ENCODE peak calls at places on chromosome 1, in five cellular contexts. One of them, this sample, is unnamed.

GRCh38 chr1:234961468-234962339 is 166.9 kb downstream of the TOMM20 start:
- DNase-seq in C1 segment of cervical spinal cord: no peak
- DNase-seq in fibroblast of pulmonary artery: peak
- DNase-seq in ELR: peak
- DNase-seq in neuronal stem cell: no peak
- DNase-seq in this sample: peak

GRCh38 chr1:111801071-111801850 is 45.6 kb downstream of the DDX20 start:
- DNase-seq in C1 segment of cervical spinal cord: no peak
- DNase-seq in ELR: no peak
- DNase-seq in neuronal stem cell: no peak
- DNase-seq in fibroblast of pulmonary artery: no peak
- DNase-seq in this sample: peak

GRCh38 chr1:26015358-26015757 is 6.2 kb upstream of the EXTL1 start:
- DNase-seq in neuronal stem cell: no peak
- DNase-seq in ELR: no peak
- DNase-seq in fibroblast of pulmonary artery: peak
- DNase-seq in C1 segment of cervical spinal cord: no peak
- DNase-seq in this sample: no peak

GRCh38 chr1:31577515-31578191 is 1.3 kb downstream of the TINAGL1 start:
- DNase-seq in fibroblast of pulmonary artery: peak
- DNase-seq in C1 segment of cervical spinal cord: no peak
- DNase-seq in neuronal stem cell: no peak
- DNase-seq in ELR: no peak
- DNase-seq in this sample: peak

GRCh38 chr1:46749403-46749802 is 30.5 kb upstream of the EFCAB14 start:
- DNase-seq in ELR: peak
- DNase-seq in fibroblast of pulmonary artery: no peak
- DNase-seq in neuronal stem cell: no peak
- DNase-seq in C1 segment of cervical spinal cord: no peak
- DNase-seq in this sample: no peak

GRCh38 chr1:53625049-53625448 is 113.9 kb downstream of the GLIS1 start:
- DNase-seq in fibroblast of pulmonary artery: peak
- DNase-seq in C1 segment of cervical spinal cord: no peak
- DNase-seq in ELR: peak
- DNase-seq in neuronal stem cell: no peak
- DNase-seq in this sample: no peak

GRCh38 chr1:8159470-8160024 is 133.4 kb upstream of the ERRFI1 start:
- DNase-seq in fibroblast of pulmonary artery: no peak
- DNase-seq in neuronal stem cell: no peak
- DNase-seq in C1 segment of cervical spinal cord: no peak
- DNase-seq in ELR: no peak
- DNase-seq in this sample: no peak

GRCh38 chr1:75438355-75438754 is 172.6 kb downstream of the SLC44A5 start:
- DNase-seq in neuronal stem cell: no peak
- DNase-seq in C1 segment of cervical spinal cord: no peak
- DNase-seq in ELR: no peak
- DNase-seq in fibroblast of pulmonary artery: no peak
- DNase-seq in this sample: no peak

GRCh38 chr1:164823486-164824279 is 264.7 kb downstream of the PBX1 start:
- DNase-seq in C1 segment of cervical spinal cord: no peak
- DNase-seq in fibroblast of pulmonary artery: peak
- DNase-seq in neuronal stem cell: no peak
- DNase-seq in ELR: no peak
- DNase-seq in this sample: no peak

GRCh38 chr1:41918450-41919043 is at the start of gene HIVEP3:
- DNase-seq in ELR: peak
- DNase-seq in C1 segment of cervical spinal cord: no peak
- DNase-seq in neuronal stem cell: peak
- DNase-seq in fibroblast of pulmonary artery: peak
- DNase-seq in this sample: peak

GRCh38 chr1:163897401-163898169 is 575.8 kb downstream of the NUF2 start:
- DNase-seq in C1 segment of cervical spinal cord: no peak
- DNase-seq in neuronal stem cell: no peak
- DNase-seq in fibroblast of pulmonary artery: peak
- DNase-seq in ELR: no peak
- DNase-seq in this sample: no peak

GRCh38 chr1:94798054-94798453 is 22.1 kb upstream of the SLC44A3 start:
- DNase-seq in ELR: no peak
- DNase-seq in C1 segment of cervical spinal cord: no peak
- DNase-seq in fibroblast of pulmonary artery: no peak
- DNase-seq in neuronal stem cell: no peak
- DNase-seq in this sample: no peak

This sample was measured in HT-29.